ENCODE peak calls at places on chromosomes 2 and 18, in four cellular contexts. Q is central memory CD4-positive, alpha-beta T cell; Z is HCT116; R is foreskin fibroblast. D is an unnamed sample.

GRCh38 chr2:194205568-194206227 is 1451.3 kb upstream of the SLC39A10 start:
- DNase-seq in Q (no peak), Z (no peak), R (no peak), D (no peak)

GRCh38 chr2:241559489-241560180 is 1.1 kb downstream of the BOK start:
- DNase-seq in Q (no peak), Z (no peak), R (peak; percentile 56), D (peak; percentile 42)

GRCh38 chr2:34736482-34736881 is 1137.4 kb upstream of the FAM98A start:
- DNase-seq in Z (no peak), R (no peak), Q (no peak), D (no peak)

GRCh38 chr2:105809099-105809473 is 64.4 kb downstream of the NCK2 start:
- DNase-seq in Z (no peak), R (no peak), Q (no peak), D (no peak)

GRCh38 chr18:28204154-28204553 is 27.2 kb upstream of the CDH2 start:
- DNase-seq in Z (no peak), Q (no peak), R (peak; percentile 62), D (peak; percentile 54)

GRCh38 chr2:238784671-238785527 is 63.0 kb upstream of the TWIST2 start:
- DNase-seq in Z (peak; percentile 49), R (peak; percentile 75), Q (peak; percentile 15), D (peak; percentile 69)

GRCh38 chr2:158179660-158180059 is 78.0 kb downstream of the UPP2 start:
- DNase-seq in R (no peak), Z (peak; percentile 13), Q (no peak), D (no peak)

GRCh38 chr2:220708366-220708765 is 863.7 kb downstream of the EPHA4 start:
- DNase-seq in Z (no peak), Q (no peak), R (peak; percentile 6), D (no peak)

GRCh38 chr2:26034597-26035067 is 748 bp downstream of the RAB10 start:
- DNase-seq in Q (peak; percentile 43), R (no peak), Z (no peak), D (peak; percentile 24)

GRCh38 chr2:151333083-151333482 is 24.3 kb upstream of the TNFAIP6 start:
- DNase-seq in R (no peak), Z (no peak), Q (no peak), D (no peak)

GRCh38 chr2:118994778-118995177 is 52.8 kb downstream of the MARCO start:
- DNase-seq in Z (no peak), R (no peak), Q (no peak), D (no peak)

GRCh38 chr2:184683923-184684322 is 85.6 kb downstream of the ZNF804A start:
- DNase-seq in Q (no peak), Z (no peak), R (no peak), D (no peak)

GRCh38 chr2:152343426-152343825 is 8.5 kb downstream of the FMNL2 start:
- DNase-seq in Q (no peak), R (no peak), Z (no peak), D (no peak)

GRCh38 chr2:181750305-181750704 is 70.0 kb upstream of the NEUROD1 start:
- DNase-seq in R (no peak), Z (no peak), Q (no peak), D (no peak)

GRCh38 chr2:27959496-27959895 is 69.0 kb downstream of the BABAM2 start:
- DNase-seq in R (peak; percentile 58), Z (no peak), Q (no peak), D (no peak)

GRCh38 chr2:226581004-226581403 is 218.6 kb downstream of the IRS1 start:
- DNase-seq in Z (peak; percentile 38), Q (no peak), R (no peak), D (peak; percentile 83)

GRCh38 chr2:191656389-191656788 is 21.5 kb upstream of the NABP1 start:
- DNase-seq in R (peak; percentile 87), Z (no peak), Q (no peak), D (no peak)

GRCh38 chr18:78722959-78723706 is 256.5 kb upstream of the SALL3 start:
- DNase-seq in Z (no peak), Q (no peak), R (no peak), D (no peak)

GRCh38 chr18:77234504-77235365 is 14.9 kb upstream of the GALR1 start:
- DNase-seq in R (no peak), Q (no peak), Z (no peak), D (no peak)

GRCh38 chr2:30234180-30234971 is 3.0 kb downstream of the LBH start:
- DNase-seq in Z (no peak), R (peak; percentile 55), Q (peak; percentile 34), D (peak; percentile 51)

D was measured in LoVo.